ENCODE peak calls at places on chromosomes 1 and 21, in nine cellular contexts. U is Right ventricle myocardium superior; G is amniotic epithelial cell; N is glutamatergic neuron; F is NCI-H146; P is activated naive CD4-positive, alpha-beta T cell; Y is activated CD8-positive, alpha-beta memory T cell treated with anti-CD3 and anti-CD28 coated beads, Interleukin-2, amount 10 ng/mL, durations not matched to agents 7 days and 5 days; T is ELF-1; H is effector CD8-positive, alpha-beta T cell. E is an unnamed sample.

GRCh38 chr1:78839704-78840277 is 166.7 kb downstream of the ADGRL4 start:
- DNase-seq in P (no peak), Y (no peak), U (no peak), N (no peak), G (peak; percentile 41), T (peak; percentile 13), H (no peak), F (peak; percentile 35), E (no peak)

GRCh38 chr1:206001476-206001888 is 1.7 kb downstream of the RAB7B start:
- DNase-seq in G (peak; percentile 95), P (no peak), F (no peak), H (no peak), N (no peak), U (no peak), Y (no peak), T (peak; percentile 43), E (no peak)

GRCh38 chr1:197912739-197913494 is 4.3 kb upstream of the LHX9 start:
- DNase-seq in P (no peak), F (no peak), T (peak; percentile 35), U (no peak), H (no peak), G (no peak), Y (no peak), N (no peak), E (no peak)

GRCh38 chr1:239816090-239816812 is 275.4 kb upstream of the FMN2 start:
- DNase-seq in P (no peak), F (no peak), T (peak; percentile 73), G (peak; percentile 87), Y (no peak), H (no peak), U (no peak), N (peak; percentile 34), E (no peak)

GRCh38 chr21:34734696-34735095 is 65.9 kb downstream of the CLIC6 start:
- DNase-seq in H (no peak), Y (no peak), G (no peak), U (no peak), F (no peak), T (no peak), P (no peak), N (no peak), E (no peak)

GRCh38 chr21:41361053-41361785 is 608 bp upstream of the MX2 start:
- DNase-seq in G (no peak), Y (no peak), T (no peak), F (no peak), P (no peak), U (no peak), H (no peak), N (no peak), E (no peak)

GRCh38 chr1:9207086-9207485 is 27.5 kb upstream of the H6PD start:
- DNase-seq in N (no peak), P (no peak), H (no peak), Y (no peak), U (no peak), F (no peak), T (no peak), G (peak; percentile 66), E (no peak)

GRCh38 chr21:45172408-45172807 is 98.0 kb downstream of the ADARB1 start:
- DNase-seq in N (no peak), T (no peak), Y (no peak), G (no peak), U (no peak), H (no peak), P (no peak), F (no peak), E (no peak)

GRCh38 chr1:170596701-170597100 is 64.7 kb downstream of the GORAB start:
- DNase-seq in T (no peak), H (no peak), Y (no peak), N (no peak), G (no peak), U (no peak), P (no peak), F (no peak), E (no peak)

GRCh38 chr1:41898191-41898713 is 20.5 kb downstream of the HIVEP3 start:
- DNase-seq in Y (peak; percentile 94), F (no peak), T (no peak), P (peak; percentile 66), G (peak; percentile 85), N (no peak), U (no peak), H (peak; percentile 34), E (peak; percentile 77)

GRCh38 chr1:154945160-154945961 is 8.8 kb upstream of the PMVK start:
- DNase-seq in T (no peak), G (no peak), U (no peak), Y (no peak), P (no peak), H (no peak), N (no peak), F (no peak), E (no peak)

GRCh38 chr1:31011719-31012118 is 53.8 kb downstream of the PUM1 start:
- DNase-seq in N (no peak), Y (no peak), T (no peak), U (no peak), H (no peak), F (peak; percentile 19), P (no peak), G (no peak), E (no peak)

GRCh38 chr1:220233927-220234326 is 38.3 kb downstream of the RAB3GAP2 start:
- DNase-seq in G (no peak), P (no peak), U (no peak), F (no peak), H (no peak), N (no peak), Y (no peak), T (no peak), E (no peak)

GRCh38 chr1:87113313-87113712 is 198.9 kb downstream of the HS2ST1 start:
- DNase-seq in F (no peak), G (peak; percentile 94), U (peak; percentile 52), N (no peak), T (no peak), H (no peak), Y (no peak), P (no peak), E (no peak)

GRCh38 chr1:219308367-219308766 is 134.7 kb downstream of the LYPLAL1 start:
- DNase-seq in Y (no peak), H (no peak), T (no peak), P (no peak), N (no peak), U (peak; percentile 13), G (no peak), F (no peak), E (no peak)

GRCh38 chr1:19613075-19613748 is 30.9 kb upstream of the NBL1 start:
- DNase-seq in H (no peak), N (no peak), G (no peak), F (no peak), P (no peak), T (no peak), Y (no peak), U (no peak), E (no peak)

GRCh38 chr1:222974496-222974895 is 159.7 kb downstream of the DISP1 start:
- DNase-seq in U (no peak), H (no peak), G (peak; percentile 100), N (no peak), P (no peak), Y (no peak), T (no peak), F (no peak), E (no peak)

E was measured in naive thymus-derived CD8-positive, alpha-beta T cell.